ENCODE peak calls at places on chromosomes 13 and 19, in six cellular contexts. U, K, B, Z, L and G are unnamed samples.

GRCh38 chr13:20127263-20127562 is 33.6 kb downstream of the GJA3 start:
- DNase-seq in L (no peak), B (no peak), Z (peak; percentile 14), K (no peak), U (no peak), G (no peak)

GRCh38 chr19:33156354-33156753 is 24.4 kb downstream of the WDR88 start:
- DNase-seq in B (no peak), Z (no peak), K (peak; percentile 67), U (no peak), L (no peak), G (peak; percentile 11)

GRCh38 chr13:33377825-33378224 is 92.3 kb upstream of the STARD13 start:
- DNase-seq in U (no peak), L (no peak), B (no peak), K (no peak), Z (no peak), G (no peak)

GRCh38 chr13:98208606-98209005 is 31.5 kb upstream of the RNF113B start:
- DNase-seq in U (no peak), L (no peak), B (no peak), K (peak; percentile 15), Z (no peak), G (no peak)

GRCh38 chr19:32345261-32346207 is at the start of gene ZNF507:
- DNase-seq in Z (peak; percentile 83), L (peak; percentile 49), U (peak; percentile 93), B (peak; percentile 93), K (peak; percentile 92), G (peak; percentile 74)

GRCh38 chr13:48192536-48192935 is 40.5 kb upstream of the ITM2B start:
- DNase-seq in B (peak; percentile 7), K (no peak), U (no peak), L (no peak), Z (no peak), G (no peak)

GRCh38 chr19:11046608-11047354 is 42.5 kb upstream of the LDLR start:
- DNase-seq in L (no peak), K (no peak), U (no peak), B (no peak), Z (no peak), G (no peak)

GRCh38 chr19:56736571-56736970 is 65.0 kb upstream of the ZNF835 start:
- DNase-seq in K (no peak), Z (no peak), U (no peak), L (no peak), B (no peak), G (no peak)

GRCh38 chr19:14059093-14059480 is 2.8 kb downstream of the PALM3 start:
- DNase-seq in U (no peak), B (peak; percentile 83), K (no peak), L (no peak), Z (no peak), G (no peak)
- TF ChIP-seq EZH2 in U (no peak), B (no peak), K (no peak), L (no peak), Z (no peak), G (no peak)

GRCh38 chr19:29969891-29970290 is 27.9 kb downstream of the URI1 start:
- DNase-seq in K (no peak), Z (no peak), B (no peak), L (no peak), U (no peak), G (no peak)
- H3K9me2 ChIP-seq in K (no peaks in the 10 kb centered on the region), Z (no peaks in the 10 kb centered on the region), B (no peaks in the 10 kb centered on the region), L (no peaks in the 10 kb centered on the region), U (no peaks in the 10 kb centered on the region), G (no peaks in the 10 kb centered on the region)

GRCh38 chr13:31048521-31048920 is 113.2 kb downstream of the HSPH1 start:
- DNase-seq in U (no peak), B (peak; percentile 64), K (no peak), Z (no peak), L (no peak), G (no peak)

GRCh38 chr13:31045621-31046081 is 113.2 kb downstream of the TEX26 start:
- DNase-seq in U (peak; percentile 88), K (peak; percentile 96), Z (no peak), L (peak; percentile 95), B (no peak), G (peak; percentile 93)

GRCh38 chr13:31044658-31045620 is 112.5 kb downstream of the TEX26 start:
- DNase-seq in U (no peak), K (no peak), Z (no peak), L (peak; percentile 59), B (no peak), G (peak; percentile 18)

GRCh38 chr13:31049083-31049482 is 112.6 kb downstream of the HSPH1 start:
- DNase-seq in U (no peak), Z (no peak), K (no peak), L (no peak), B (no peak), G (no peak)

DNA sequence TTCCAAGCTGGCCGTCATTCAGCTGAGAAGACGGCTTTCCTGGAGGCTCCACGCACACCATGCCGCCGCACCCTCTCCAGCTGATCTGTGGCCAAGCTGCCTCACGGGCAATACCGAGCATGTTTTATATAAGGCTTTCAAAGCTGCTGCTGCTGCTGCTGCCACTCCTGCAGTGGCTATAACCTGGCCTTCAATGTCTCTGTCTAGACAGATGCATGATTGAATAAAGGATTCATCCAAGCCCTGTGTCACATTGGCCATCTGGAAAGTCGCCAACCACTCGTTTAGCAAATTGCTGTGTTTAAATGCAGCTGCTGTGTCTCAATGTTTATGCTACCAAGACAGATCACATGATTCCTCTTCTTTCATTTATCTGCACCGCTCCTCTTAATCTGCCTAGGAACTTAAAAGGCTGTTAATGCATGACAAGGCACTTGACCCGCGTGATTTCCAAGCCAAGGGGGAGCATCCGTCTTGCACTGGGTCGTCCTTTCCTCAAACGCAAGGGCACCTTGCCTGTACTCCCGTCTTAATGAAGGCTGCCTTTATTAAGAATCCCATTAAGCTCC is 114.3 kb downstream of the TEX26 start:
- DNase-seq in B (no peak), L (no peak), K (peak; percentile 31), U (peak; percentile 62), Z (no peak), G (no peak)
- H3K4me2 ChIP-seq in B (no peak overlapping the region), L (peak overlapping the region; percentile 76), K (no peak overlapping the region), U (peak overlapping the region; percentile 35), Z (no peak overlapping the region), G (no peak overlapping the region)

GRCh38 chr13:111536239-111536638 is 215.8 kb downstream of the TEX29 start:
- DNase-seq in L (no peak), U (no peak), Z (no peak), B (no peak), K (no peak), G (no peak)
- TF ChIP-seq EZH2 in L (no peak), U (no peak), Z (no peak), B (no peak), K (no peak), G (no peak)